ENCODE peak calls at places on chromosomes 4 and X, in five cellular contexts. D is PC-3; J is A549; S is activated CD4-positive, alpha-beta T cell treated with anti-CD3 and anti-CD28 coated beads for 24 hours; L is germinal center. W is an unnamed sample.

GRCh38 chr4:138112389-138112788 is 129.8 kb downstream of the SLC7A11 start:
- DNase-seq in L (no peak), J (no peak), D (no peak), S (no peak), W (no peak)

GRCh38 chrX:40996886-40997530 is 88.2 kb upstream of the USP9X start:
- DNase-seq in S (no peak), L (peak; percentile 9), J (peak; percentile 78), D (peak; percentile 55), W (no peak)

GRCh38 chr4:48033825-48034413 is 17.3 kb downstream of the NIPAL1 start:
- DNase-seq in L (peak; percentile 70), S (peak; percentile 47), D (peak; percentile 61), J (peak; percentile 18), W (no peak)

GRCh38 chrX:15769300-15769954 is 20.9 kb upstream of the ZRSR2 start:
- DNase-seq in J (no peak), D (no peak), S (no peak), L (no peak), W (no peak)

GRCh38 chrX:129522184-129523059 is 868 bp downstream of the SMARCA1 start:
- DNase-seq in S (no peak), J (peak; percentile 66), D (peak; percentile 63), L (peak; percentile 5), W (no peak)

GRCh38 chr4:177879851-177880250 is 437.6 kb upstream of the AGA start:
- DNase-seq in J (peak; percentile 2), S (no peak), L (no peak), D (peak; percentile 19), W (no peak)

GRCh38 chr4:120835342-120835741 is 87.2 kb downstream of the PRDM5 start:
- DNase-seq in L (no peak), D (no peak), J (no peak), S (no peak), W (no peak)

GRCh38 chrX:106946449-106946848 is 26.2 kb downstream of the CLDN2 start:
- DNase-seq in J (no peak), D (peak; percentile 61), S (no peak), L (no peak), W (no peak)

GRCh38 chr4:138222041-138222440 is 20.1 kb downstream of the SLC7A11 start:
- DNase-seq in J (peak; percentile 89), S (no peak), L (no peak), D (peak; percentile 18), W (no peak)

GRCh38 chr4:114082348-114082747 is 102.9 kb upstream of the ARSJ start:
- DNase-seq in S (no peak), L (no peak), D (no peak), J (no peak), W (no peak)